ENCODE peak calls at places on chromosomes 2 and 18, in eight cellular contexts. One of them, this sample, is unnamed.

GRCh38 chr2:219688560-219689445 is 61.4 kb downstream of the SLC4A3 start:
- DNase-seq in endothelial cell of umbilical vein: no peak
- DNase-seq in neural progenitor cell: no peak
- DNase-seq in left ventricle myocardium inferior: no peak
- DNase-seq in A549: no peak
- DNase-seq in esophagus squamous epithelium: no peak
- DNase-seq in psoas muscle: no peak
- DNase-seq in PC-3: peak
- DNase-seq in this sample: peak

GRCh38 chr2:68853035-68853434 is 18.2 kb downstream of the BMP10 start:
- DNase-seq in A549: no peak
- DNase-seq in endothelial cell of umbilical vein: no peak
- DNase-seq in psoas muscle: no peak
- DNase-seq in neural progenitor cell: no peak
- DNase-seq in PC-3: peak
- DNase-seq in esophagus squamous epithelium: no peak
- DNase-seq in left ventricle myocardium inferior: no peak
- DNase-seq in this sample: no peak

GRCh38 chr2:240014327-240014726 is 10.8 kb downstream of the NDUFA10 start:
- DNase-seq in left ventricle myocardium inferior: no peak
- DNase-seq in psoas muscle: no peak
- DNase-seq in esophagus squamous epithelium: no peak
- DNase-seq in neural progenitor cell: no peak
- DNase-seq in PC-3: no peak
- DNase-seq in endothelial cell of umbilical vein: no peak
- DNase-seq in A549: no peak
- DNase-seq in this sample: no peak

GRCh38 chr2:203533696-203534471 is 1.2 kb downstream of the RAPH1 start:
- DNase-seq in PC-3: peak
- DNase-seq in left ventricle myocardium inferior: no peak
- DNase-seq in A549: peak
- DNase-seq in endothelial cell of umbilical vein: peak
- DNase-seq in neural progenitor cell: peak
- DNase-seq in psoas muscle: no peak
- DNase-seq in esophagus squamous epithelium: no peak
- DNase-seq in this sample: peak

GRCh38 chr2:42939411-42940206 is 147.2 kb upstream of the HAAO start:
- DNase-seq in esophagus squamous epithelium: no peak
- DNase-seq in endothelial cell of umbilical vein: peak
- DNase-seq in neural progenitor cell: no peak
- DNase-seq in left ventricle myocardium inferior: no peak
- DNase-seq in PC-3: no peak
- DNase-seq in A549: no peak
- DNase-seq in psoas muscle: peak
- DNase-seq in this sample: no peak

GRCh38 chr2:236545814-236546480 is 23.7 kb upstream of the ACKR3 start:
- DNase-seq in left ventricle myocardium inferior: no peak
- DNase-seq in psoas muscle: no peak
- DNase-seq in neural progenitor cell: no peak
- DNase-seq in A549: no peak
- DNase-seq in esophagus squamous epithelium: no peak
- DNase-seq in endothelial cell of umbilical vein: no peak
- DNase-seq in PC-3: no peak
- DNase-seq in this sample: no peak

GRCh38 chr2:133352719-133353118 is 215.5 kb downstream of the NCKAP5 start:
- DNase-seq in psoas muscle: no peak
- DNase-seq in neural progenitor cell: no peak
- DNase-seq in left ventricle myocardium inferior: no peak
- DNase-seq in esophagus squamous epithelium: no peak
- DNase-seq in endothelial cell of umbilical vein: no peak
- DNase-seq in A549: no peak
- DNase-seq in PC-3: no peak
- DNase-seq in this sample: no peak

GRCh38 chr2:14634885-14635871 is 2.7 kb downstream of the LRATD1 start:
- DNase-seq in A549: peak
- DNase-seq in neural progenitor cell: peak
- DNase-seq in psoas muscle: peak
- DNase-seq in esophagus squamous epithelium: no peak
- DNase-seq in PC-3: peak
- DNase-seq in left ventricle myocardium inferior: peak
- DNase-seq in endothelial cell of umbilical vein: peak
- DNase-seq in this sample: peak

GRCh38 chr2:172743143-172743542 is 7.5 kb downstream of the RAPGEF4 start:
- DNase-seq in esophagus squamous epithelium: no peak
- DNase-seq in A549: no peak
- DNase-seq in PC-3: no peak
- DNase-seq in psoas muscle: no peak
- DNase-seq in left ventricle myocardium inferior: no peak
- DNase-seq in endothelial cell of umbilical vein: peak
- DNase-seq in neural progenitor cell: no peak
- DNase-seq in this sample: no peak

GRCh38 chr18:13017247-13017875 is 26.2 kb downstream of the CEP192 start:
- DNase-seq in left ventricle myocardium inferior: no peak
- DNase-seq in A549: no peak
- DNase-seq in psoas muscle: no peak
- DNase-seq in esophagus squamous epithelium: no peak
- DNase-seq in neural progenitor cell: no peak
- DNase-seq in endothelial cell of umbilical vein: no peak
- DNase-seq in PC-3: no peak
- DNase-seq in this sample: no peak

GRCh38 chr2:216017365-216017764 is 4.0 kb upstream of the MREG start:
- DNase-seq in psoas muscle: no peak
- DNase-seq in endothelial cell of umbilical vein: no peak
- DNase-seq in PC-3: peak
- DNase-seq in A549: peak
- DNase-seq in esophagus squamous epithelium: no peak
- DNase-seq in left ventricle myocardium inferior: no peak
- DNase-seq in neural progenitor cell: no peak
- DNase-seq in this sample: peak

GRCh38 chr2:181176540-181176939 is 196.1 kb downstream of the UBE2E3 start:
- DNase-seq in psoas muscle: no peak
- DNase-seq in A549: no peak
- DNase-seq in PC-3: peak
- DNase-seq in neural progenitor cell: no peak
- DNase-seq in endothelial cell of umbilical vein: no peak
- DNase-seq in left ventricle myocardium inferior: no peak
- DNase-seq in esophagus squamous epithelium: no peak
- DNase-seq in this sample: no peak

GRCh38 chr2:144942516-144943256 is 422.8 kb upstream of the ZEB2 start:
- DNase-seq in neural progenitor cell: no peak
- DNase-seq in PC-3: peak
- DNase-seq in left ventricle myocardium inferior: no peak
- DNase-seq in endothelial cell of umbilical vein: peak
- DNase-seq in esophagus squamous epithelium: no peak
- DNase-seq in psoas muscle: no peak
- DNase-seq in A549: peak
- DNase-seq in this sample: peak

GRCh38 chr2:190841707-190842505 is 38.7 kb upstream of the GLS start:
- DNase-seq in endothelial cell of umbilical vein: no peak
- DNase-seq in neural progenitor cell: no peak
- DNase-seq in esophagus squamous epithelium: no peak
- DNase-seq in A549: peak
- DNase-seq in psoas muscle: no peak
- DNase-seq in PC-3: peak
- DNase-seq in left ventricle myocardium inferior: no peak
- DNase-seq in this sample: peak

GRCh38 chr2:29920631-29921559 is 491 bp downstream of the ALK start:
- DNase-seq in endothelial cell of umbilical vein: no peak
- DNase-seq in esophagus squamous epithelium: no peak
- DNase-seq in psoas muscle: no peak
- DNase-seq in PC-3: peak
- DNase-seq in neural progenitor cell: peak
- DNase-seq in A549: peak
- DNase-seq in left ventricle myocardium inferior: no peak
- DNase-seq in this sample: peak

GRCh38 chr2:17877811-17878221 is 651 bp upstream of the KCNS3 start:
- DNase-seq in neural progenitor cell: peak
- DNase-seq in A549: no peak
- DNase-seq in esophagus squamous epithelium: no peak
- DNase-seq in psoas muscle: peak
- DNase-seq in endothelial cell of umbilical vein: peak
- DNase-seq in PC-3: no peak
- DNase-seq in left ventricle myocardium inferior: no peak
- DNase-seq in this sample: peak

GRCh38 chr2:55519908-55520885 is 679 bp downstream of the CFAP36 start:
- DNase-seq in left ventricle myocardium inferior: no peak
- DNase-seq in A549: peak
- DNase-seq in psoas muscle: no peak
- DNase-seq in esophagus squamous epithelium: no peak
- DNase-seq in PC-3: peak
- DNase-seq in neural progenitor cell: peak
- DNase-seq in endothelial cell of umbilical vein: peak
- DNase-seq in this sample: peak

GRCh38 chr2:24919977-24920812 is at the start of gene ADCY3:
- DNase-seq in A549: peak
- DNase-seq in endothelial cell of umbilical vein: no peak
- DNase-seq in esophagus squamous epithelium: no peak
- DNase-seq in neural progenitor cell: peak
- DNase-seq in psoas muscle: peak
- DNase-seq in PC-3: peak
- DNase-seq in left ventricle myocardium inferior: peak
- DNase-seq in this sample: peak

GRCh38 chr18:677951-678363 is 20.5 kb downstream of the TYMS start:
- DNase-seq in esophagus squamous epithelium: no peak
- DNase-seq in PC-3: peak
- DNase-seq in endothelial cell of umbilical vein: peak
- DNase-seq in left ventricle myocardium inferior: no peak
- DNase-seq in neural progenitor cell: no peak
- DNase-seq in psoas muscle: no peak
- DNase-seq in A549: no peak
- DNase-seq in this sample: peak

GRCh38 chr18:32287249-32287648 is 97.4 kb downstream of the MEP1B start:
- DNase-seq in esophagus squamous epithelium: no peak
- DNase-seq in A549: no peak
- DNase-seq in left ventricle myocardium inferior: no peak
- DNase-seq in neural progenitor cell: no peak
- DNase-seq in endothelial cell of umbilical vein: no peak
- DNase-seq in psoas muscle: no peak
- DNase-seq in PC-3: no peak
- DNase-seq in this sample: no peak

GRCh38 chr2:32627441-32627900 is 379 bp upstream of the TTC27 start:
- DNase-seq in esophagus squamous epithelium: no peak
- DNase-seq in neural progenitor cell: peak
- DNase-seq in left ventricle myocardium inferior: peak
- DNase-seq in endothelial cell of umbilical vein: no peak
- DNase-seq in psoas muscle: peak
- DNase-seq in PC-3: peak
- DNase-seq in A549: peak
- DNase-seq in this sample: peak

GRCh38 chr2:175156534-175156933 is 11.5 kb downstream of the ATF2 start:
- DNase-seq in PC-3: no peak
- DNase-seq in left ventricle myocardium inferior: no peak
- DNase-seq in A549: no peak
- DNase-seq in psoas muscle: no peak
- DNase-seq in endothelial cell of umbilical vein: peak
- DNase-seq in neural progenitor cell: peak
- DNase-seq in esophagus squamous epithelium: no peak
- DNase-seq in this sample: no peak

GRCh38 chr2:63950414-63950813 is 68.8 kb downstream of the VPS54 start:
- DNase-seq in A549: no peak
- DNase-seq in left ventricle myocardium inferior: no peak
- DNase-seq in esophagus squamous epithelium: no peak
- DNase-seq in psoas muscle: no peak
- DNase-seq in PC-3: no peak
- DNase-seq in endothelial cell of umbilical vein: no peak
- DNase-seq in neural progenitor cell: no peak
- DNase-seq in this sample: no peak

GRCh38 chr2:119694994-119695521 is 16.1 kb downstream of the TMEM177 start:
- DNase-seq in A549: no peak
- DNase-seq in esophagus squamous epithelium: no peak
- DNase-seq in psoas muscle: no peak
- DNase-seq in endothelial cell of umbilical vein: peak
- DNase-seq in neural progenitor cell: no peak
- DNase-seq in PC-3: no peak
- DNase-seq in left ventricle myocardium inferior: no peak
- DNase-seq in this sample: peak

GRCh38 chr18:27964811-27965210 is 212.1 kb downstream of the CDH2 start:
- DNase-seq in esophagus squamous epithelium: no peak
- DNase-seq in neural progenitor cell: no peak
- DNase-seq in A549: peak
- DNase-seq in endothelial cell of umbilical vein: peak
- DNase-seq in psoas muscle: no peak
- DNase-seq in left ventricle myocardium inferior: no peak
- DNase-seq in PC-3: peak
- DNase-seq in this sample: peak

DNA sequence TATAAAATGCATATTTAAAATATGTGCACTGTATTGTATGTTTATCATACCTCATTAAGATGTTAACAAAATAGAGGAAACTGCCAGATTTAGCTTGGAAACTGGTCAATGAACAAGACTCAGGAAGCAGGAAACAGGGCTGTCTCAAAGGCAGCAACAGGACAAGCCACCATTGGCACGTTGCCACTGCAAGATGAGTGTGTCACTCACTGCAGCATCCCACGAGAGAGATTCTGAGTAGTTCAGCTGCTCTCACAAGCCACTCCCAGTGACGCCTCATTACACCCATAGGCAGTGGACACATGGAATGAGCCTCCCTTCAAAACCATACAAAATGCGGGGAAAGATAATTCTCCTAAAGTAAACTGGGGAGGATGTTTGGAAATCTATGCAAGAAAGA is 181.8 kb upstream of the DLGAP1 start:
- DNase-seq in esophagus squamous epithelium: no peak
- DNase-seq in psoas muscle: peak
- DNase-seq in PC-3: peak
- DNase-seq in endothelial cell of umbilical vein: no peak
- DNase-seq in A549: no peak
- DNase-seq in left ventricle myocardium inferior: no peak
- DNase-seq in neural progenitor cell: peak
- DNase-seq in this sample: no peak
- H3K4me3 ChIP-seq in esophagus squamous epithelium: no peak
- H3K4me3 ChIP-seq in psoas muscle: no peak
- H3K4me3 ChIP-seq in PC-3: no peak
- H3K4me3 ChIP-seq in endothelial cell of umbilical vein: no peak
- H3K4me3 ChIP-seq in A549: no peak
- H3K4me3 ChIP-seq in left ventricle myocardium inferior: no peak
- H3K4me3 ChIP-seq in neural progenitor cell: no peak
- H3K4me3 ChIP-seq in this sample: no peak

GRCh38 chr2:6071536-6071935 is 379.4 kb downstream of the SOX11 start:
- DNase-seq in A549: no peak
- DNase-seq in esophagus squamous epithelium: no peak
- DNase-seq in neural progenitor cell: no peak
- DNase-seq in endothelial cell of umbilical vein: no peak
- DNase-seq in PC-3: no peak
- DNase-seq in left ventricle myocardium inferior: no peak
- DNase-seq in psoas muscle: no peak
- DNase-seq in this sample: no peak
- H3K4me3 ChIP-seq in A549: no peak
- H3K4me3 ChIP-seq in esophagus squamous epithelium: no peak
- H3K4me3 ChIP-seq in neural progenitor cell: no peak
- H3K4me3 ChIP-seq in endothelial cell of umbilical vein: no peak
- H3K4me3 ChIP-seq in PC-3: no peak
- H3K4me3 ChIP-seq in left ventricle myocardium inferior: no peak
- H3K4me3 ChIP-seq in psoas muscle: no peak
- H3K4me3 ChIP-seq in this sample: no peak

GRCh38 chr2:108637304-108637669 is 82.0 kb upstream of the RANBP2 start:
- DNase-seq in A549: peak
- DNase-seq in psoas muscle: peak
- DNase-seq in left ventricle myocardium inferior: peak
- DNase-seq in neural progenitor cell: no peak
- DNase-seq in endothelial cell of umbilical vein: peak
- DNase-seq in esophagus squamous epithelium: no peak
- DNase-seq in PC-3: no peak
- DNase-seq in this sample: peak
- H3K4me3 ChIP-seq in A549: no peak
- H3K4me3 ChIP-seq in psoas muscle: no peak
- H3K4me3 ChIP-seq in left ventricle myocardium inferior: peak
- H3K4me3 ChIP-seq in neural progenitor cell: no peak
- H3K4me3 ChIP-seq in endothelial cell of umbilical vein: no peak
- H3K4me3 ChIP-seq in esophagus squamous epithelium: no peak
- H3K4me3 ChIP-seq in PC-3: no peak
- H3K4me3 ChIP-seq in this sample: no peak

GRCh38 chr18:26088482-26088881 is 1.9 kb downstream of the SS18 start:
- DNase-seq in endothelial cell of umbilical vein: peak
- DNase-seq in neural progenitor cell: no peak
- DNase-seq in esophagus squamous epithelium: no peak
- DNase-seq in A549: no peak
- DNase-seq in psoas muscle: no peak
- DNase-seq in left ventricle myocardium inferior: no peak
- DNase-seq in PC-3: peak
- DNase-seq in this sample: peak
- H3K4me3 ChIP-seq in endothelial cell of umbilical vein: peak
- H3K4me3 ChIP-seq in neural progenitor cell: peak
- H3K4me3 ChIP-seq in esophagus squamous epithelium: peak
- H3K4me3 ChIP-seq in A549: peak
- H3K4me3 ChIP-seq in psoas muscle: peak
- H3K4me3 ChIP-seq in left ventricle myocardium inferior: peak
- H3K4me3 ChIP-seq in PC-3: peak
- H3K4me3 ChIP-seq in this sample: peak

This sample was measured in mammary epithelial cell.